ENCODE peak calls at places on chromosomes 4 and X, in eight cellular contexts. One of them, this sample, is unnamed.

GRCh38 chr4:47513493-47513892 is 28.4 kb downstream of the ATP10D start:
- DNase-seq in activated T-cell treated with anti-CD3 and anti-CD28 coated beads for 1 hour: no peak
- DNase-seq in type B pancreatic cell: no peak
- DNase-seq in GM18507: no peak
- DNase-seq in Right ventricle myocardium superior: no peak
- DNase-seq in OCI-LY7: no peak
- DNase-seq in GM12865: no peak
- DNase-seq in NT2/D1: no peak
- DNase-seq in this sample: no peak

GRCh38 chr4:38162240-38162784 is 202.1 kb downstream of the PTTG2 start:
- DNase-seq in OCI-LY7: no peak
- DNase-seq in activated T-cell treated with anti-CD3 and anti-CD28 coated beads for 1 hour: no peak
- DNase-seq in Right ventricle myocardium superior: no peak
- DNase-seq in type B pancreatic cell: no peak
- DNase-seq in NT2/D1: no peak
- DNase-seq in GM18507: no peak
- DNase-seq in GM12865: no peak
- DNase-seq in this sample: no peak

GRCh38 chr4:6368601-6369000 is 99.0 kb downstream of the WFS1 start:
- DNase-seq in activated T-cell treated with anti-CD3 and anti-CD28 coated beads for 1 hour: no peak
- DNase-seq in OCI-LY7: no peak
- DNase-seq in Right ventricle myocardium superior: no peak
- DNase-seq in GM12865: no peak
- DNase-seq in GM18507: no peak
- DNase-seq in NT2/D1: no peak
- DNase-seq in type B pancreatic cell: no peak
- DNase-seq in this sample: no peak

GRCh38 chr4:20984011-20984836 is 284.0 kb downstream of the PACRGL start:
- DNase-seq in type B pancreatic cell: peak; percentile 70
- DNase-seq in GM12865: no peak
- DNase-seq in GM18507: no peak
- DNase-seq in Right ventricle myocardium superior: peak; percentile 35
- DNase-seq in NT2/D1: no peak
- DNase-seq in activated T-cell treated with anti-CD3 and anti-CD28 coated beads for 1 hour: no peak
- DNase-seq in OCI-LY7: no peak
- DNase-seq in this sample: peak; percentile 9

GRCh38 chr4:52317981-52318380 is 266.9 kb downstream of the SPATA18 start:
- DNase-seq in activated T-cell treated with anti-CD3 and anti-CD28 coated beads for 1 hour: no peak
- DNase-seq in GM18507: no peak
- DNase-seq in OCI-LY7: no peak
- DNase-seq in type B pancreatic cell: no peak
- DNase-seq in NT2/D1: no peak
- DNase-seq in GM12865: no peak
- DNase-seq in Right ventricle myocardium superior: no peak
- DNase-seq in this sample: no peak

GRCh38 chr4:107896158-107896645 is 35.1 kb upstream of the CYP2U1 start:
- DNase-seq in Right ventricle myocardium superior: no peak
- DNase-seq in activated T-cell treated with anti-CD3 and anti-CD28 coated beads for 1 hour: no peak
- DNase-seq in NT2/D1: no peak
- DNase-seq in OCI-LY7: no peak
- DNase-seq in type B pancreatic cell: no peak
- DNase-seq in GM18507: no peak
- DNase-seq in GM12865: no peak
- DNase-seq in this sample: no peak

GRCh38 chr4:6221851-6222760 is 21.8 kb upstream of the JAKMIP1 start:
- DNase-seq in type B pancreatic cell: no peak
- DNase-seq in Right ventricle myocardium superior: no peak
- DNase-seq in OCI-LY7: no peak
- DNase-seq in GM18507: no peak
- DNase-seq in activated T-cell treated with anti-CD3 and anti-CD28 coated beads for 1 hour: no peak
- DNase-seq in NT2/D1: peak; percentile 66
- DNase-seq in GM12865: no peak
- DNase-seq in this sample: no peak

GRCh38 chrX:20312018-20312417 is 45.3 kb upstream of the RPS6KA3 start:
- DNase-seq in NT2/D1: no peak
- DNase-seq in GM12865: no peak
- DNase-seq in activated T-cell treated with anti-CD3 and anti-CD28 coated beads for 1 hour: no peak
- DNase-seq in OCI-LY7: no peak
- DNase-seq in Right ventricle myocardium superior: no peak
- DNase-seq in GM18507: no peak
- DNase-seq in type B pancreatic cell: no peak
- DNase-seq in this sample: no peak

GRCh38 chr4:40473578-40474388 is 138.7 kb downstream of the CHRNA9 start:
- DNase-seq in NT2/D1: no peak
- DNase-seq in OCI-LY7: no peak
- DNase-seq in GM18507: no peak
- DNase-seq in type B pancreatic cell: no peak
- DNase-seq in Right ventricle myocardium superior: no peak
- DNase-seq in GM12865: no peak
- DNase-seq in activated T-cell treated with anti-CD3 and anti-CD28 coated beads for 1 hour: no peak
- DNase-seq in this sample: no peak

GRCh38 chrX:57640674-57641016 is 39.4 kb downstream of the NLRP2B start:
- DNase-seq in Right ventricle myocardium superior: no peak
- DNase-seq in activated T-cell treated with anti-CD3 and anti-CD28 coated beads for 1 hour: no peak
- DNase-seq in GM18507: no peak
- DNase-seq in OCI-LY7: no peak
- DNase-seq in type B pancreatic cell: no peak
- DNase-seq in GM12865: no peak
- DNase-seq in NT2/D1: no peak
- DNase-seq in this sample: no peak

GRCh38 chrX:19373034-19373891 is 29.5 kb downstream of the PDHA1 start:
- DNase-seq in GM12865: no peak
- DNase-seq in NT2/D1: no peak
- DNase-seq in OCI-LY7: no peak
- DNase-seq in type B pancreatic cell: no peak
- DNase-seq in activated T-cell treated with anti-CD3 and anti-CD28 coated beads for 1 hour: no peak
- DNase-seq in Right ventricle myocardium superior: no peak
- DNase-seq in GM18507: no peak
- DNase-seq in this sample: no peak

GRCh38 chrX:129963729-129964128 is 18.7 kb upstream of the BCORL1 start:
- DNase-seq in type B pancreatic cell: no peak
- DNase-seq in GM18507: no peak
- DNase-seq in NT2/D1: no peak
- DNase-seq in Right ventricle myocardium superior: no peak
- DNase-seq in activated T-cell treated with anti-CD3 and anti-CD28 coated beads for 1 hour: no peak
- DNase-seq in GM12865: no peak
- DNase-seq in OCI-LY7: no peak
- DNase-seq in this sample: no peak

GRCh38 chrX:153598541-153599191 is at the start of gene CCNQ:
- DNase-seq in GM18507: no peak
- DNase-seq in type B pancreatic cell: no peak
- DNase-seq in NT2/D1: no peak
- DNase-seq in activated T-cell treated with anti-CD3 and anti-CD28 coated beads for 1 hour: peak; percentile 14
- DNase-seq in OCI-LY7: peak; percentile 40
- DNase-seq in GM12865: peak; percentile 36
- DNase-seq in Right ventricle myocardium superior: no peak
- DNase-seq in this sample: no peak